ENCODE peak calls at places on chromosomes 11 and 22, in six cellular contexts. E is hepatic stellate cell, K is OCI-LY7, U is KG1, A is fibroblast of the conjunctiva, C is GM12892. T is an unnamed sample.

GRCh38 chr11:45919806-45920530 is 2.3 kb upstream of the PEX16 start:
- DNase-seq in U (no peak), C (no peak), A (no peak), E (no peak), K (no peak), T (no peak)

GRCh38 chr22:39748877-39749276 is 144.7 kb downstream of the ENTHD1 start:
- DNase-seq in K (no peak), U (no peak), E (no peak), C (no peak), A (no peak), T (peak; percentile 71)

GRCh38 chr11:68117896-68118470 is 3.2 kb downstream of the CHKA start:
- DNase-seq in C (no peak), U (no peak), K (no peak), E (no peak), A (no peak), T (no peak)

GRCh38 chr22:36368359-36368983 is 19.3 kb downstream of the MYH9 start:
- DNase-seq in K (no peak), C (no peak), E (peak; percentile 74), U (no peak), A (no peak), T (no peak)

GRCh38 chr11:113242767-113243397 is 71.5 kb upstream of the TTC12 start:
- DNase-seq in C (no peak), E (peak; percentile 18), U (no peak), A (peak; percentile 58), K (no peak), T (no peak)

GRCh38 chr11:98234698-98235097 is 786.1 kb upstream of the CNTN5 start:
- DNase-seq in U (no peak), A (no peak), E (no peak), K (no peak), C (no peak), T (no peak)

GRCh38 chr11:2089536-2090165 is 49.5 kb downstream of the IGF2 start:
- DNase-seq in C (no peak), K (peak; percentile 73), A (peak; percentile 28), E (peak; percentile 53), U (no peak), T (no peak)

GRCh38 chr11:77191823-77192495 is 63.9 kb downstream of the MYO7A start:
- DNase-seq in U (peak; percentile 68), C (no peak), A (no peak), E (peak; percentile 77), K (peak; percentile 23), T (peak; percentile 18)

GRCh38 chr22:19679476-19680099 is 34.7 kb upstream of the SEPTIN5 start:
- DNase-seq in K (peak; percentile 6), C (no peak), A (no peak), U (no peak), E (peak; percentile 26), T (peak; percentile 3)

GRCh38 chr11:65791719-65792213 is 4.9 kb downstream of the OVOL1 start:
- DNase-seq in E (no peak), U (no peak), K (peak; percentile 84), A (no peak), C (peak; percentile 94), T (no peak)

GRCh38 chr11:102806296-102806695 is 8.3 kb upstream of the MMP1 start:
- DNase-seq in C (no peak), K (no peak), A (no peak), E (no peak), U (no peak), T (no peak)

GRCh38 chr11:66559862-66560676 is 8.3 kb downstream of the CTSF start:
- DNase-seq in A (no peak), K (no peak), C (no peak), E (no peak), U (no peak), T (no peak)

GRCh38 chr11:9951714-9952275 is 287.9 kb downstream of the SWAP70 start:
- DNase-seq in C (no peak), A (peak; percentile 37), E (no peak), K (no peak), U (no peak), T (no peak)

GRCh38 chr11:115645631-115646271 is 141.5 kb upstream of the CADM1 start:
- DNase-seq in U (no peak), A (no peak), E (no peak), C (no peak), K (no peak), T (no peak)

GRCh38 chr11:114169321-114169749 is 109.8 kb downstream of the ZBTB16 start:
- DNase-seq in U (no peak), A (no peak), K (no peak), C (no peak), E (no peak), T (no peak)

T was measured in NCI-H345.